ENCODE peak calls at places on chromosomes 3 and 15, in four cellular contexts. Q is colonic mucosa, R is sigmoid colon, H is adrenal gland. M is an unnamed sample. For H3K4me1, the result is how much of the 10 kb centered on the place peaks cover.

GRCh38 chr3:8497582-8497981 is 4.0 kb upstream of the LMCD1 start:
- DNase-seq in Q (no peak), R (no peak), H (no peak), M (no peak)

GRCh38 chr3:26847675-26848074 is 225.1 kb downstream of the LRRC3B start:
- DNase-seq in Q (no peak), R (no peak), H (no peak), M (no peak)

GRCh38 chr15:79058260-79058850 is 32.2 kb downstream of the RASGRF1 start:
- DNase-seq in Q (no peak), R (peak), H (no peak), M (no peak)

GRCh38 chr15:90819390-90819789 is 49.0 kb upstream of the FURIN start:
- DNase-seq in Q (peak), R (peak), H (peak), M (no peak)

GRCh38 chr15:34719051-34719882 is 35.5 kb downstream of the GJD2 start:
- DNase-seq in Q (no peak), R (no peak), H (no peak), M (no peak)

GRCh38 chr15:101159936-101160770 is 91.7 kb downstream of the CHSY1 start:
- DNase-seq in Q (no peak), R (peak), H (no peak), M (no peak)

GRCh38 chr15:86919581-86919980 is 839.9 kb downstream of the AGBL1 start:
- DNase-seq in Q (no peak), R (no peak), H (no peak), M (no peak)

GRCh38 chr15:31977812-31978662 is 52.3 kb upstream of the CHRNA7 start:
- DNase-seq in Q (peak), R (no peak), H (peak), M (peak)

GRCh38 chr3:25654576-25654975 is 10.1 kb downstream of the TOP2B start:
- DNase-seq in Q (no peak), R (no peak), H (no peak), M (no peak)

GRCh38 chr3:176167272-176167671 is 1030.0 kb downstream of the TBL1XR1 start:
- DNase-seq in Q (no peak), R (no peak), H (no peak), M (no peak)

GRCh38 chr15:73921257-73921890 is 4.9 kb upstream of the LOXL1 start:
- DNase-seq in Q (no peak), R (no peak), H (no peak), M (no peak)

GRCh38 chr3:194671511-194671899 is 486 bp downstream of the LSG1 start:
- DNase-seq in Q (no peak), R (no peak), H (no peak), M (peak)

GRCh38 chr15:70955151-70955550 is 62.5 kb downstream of the LRRC49 start:
- DNase-seq in Q (no peak), R (no peak), H (no peak), M (peak)

GRCh38 chr3:73148653-73149052 is 87.2 kb downstream of the EBLN2 start:
- DNase-seq in Q (no peak), R (no peak), H (no peak), M (no peak)

DNA sequence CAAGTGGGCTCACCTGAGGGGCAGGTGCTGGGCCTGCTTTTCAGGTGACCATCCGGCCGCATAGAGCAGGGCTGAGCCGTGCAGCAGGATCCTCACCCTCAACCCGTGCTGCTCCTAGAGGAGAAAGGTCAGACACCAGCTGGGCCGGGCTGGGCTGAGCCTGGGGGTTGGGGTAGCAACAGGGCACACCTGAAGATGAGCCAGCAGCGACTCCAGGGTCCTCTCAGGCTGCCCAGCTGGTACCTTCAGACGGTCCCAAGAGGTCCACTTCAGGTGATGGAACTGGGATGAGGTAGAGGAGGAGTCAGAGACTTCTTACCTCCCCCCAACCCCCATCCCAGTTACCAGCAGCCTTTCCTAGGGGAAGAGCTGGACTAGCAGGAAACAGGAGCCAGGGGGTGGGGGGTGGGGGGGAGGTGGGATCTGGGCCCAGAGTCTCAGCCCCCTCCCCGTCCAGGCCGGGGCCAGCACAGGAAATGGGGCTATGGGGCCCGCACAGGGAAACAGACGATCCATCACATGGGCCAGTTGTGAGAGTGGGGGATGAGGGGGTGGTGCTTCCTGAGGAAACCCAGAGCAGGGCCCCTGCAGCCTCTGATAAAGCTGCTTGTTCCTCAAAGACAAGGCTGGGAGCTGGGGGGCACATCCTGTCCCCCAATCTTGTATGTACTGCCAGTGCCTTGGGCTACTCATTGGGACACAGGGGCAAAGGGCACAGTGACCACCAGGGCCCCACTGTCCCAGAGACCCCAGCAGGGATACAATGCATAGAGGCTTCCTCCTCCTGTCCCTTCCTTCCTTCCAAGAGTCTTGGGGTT is 3.0 kb downstream of the INKA1 start:
- DNase-seq in Q (peak), R (peak), H (peak), M (peak)
- H3K4me1 ChIP-seq in Q (under half), R (under half), H (under half), M (under half)

DNA sequence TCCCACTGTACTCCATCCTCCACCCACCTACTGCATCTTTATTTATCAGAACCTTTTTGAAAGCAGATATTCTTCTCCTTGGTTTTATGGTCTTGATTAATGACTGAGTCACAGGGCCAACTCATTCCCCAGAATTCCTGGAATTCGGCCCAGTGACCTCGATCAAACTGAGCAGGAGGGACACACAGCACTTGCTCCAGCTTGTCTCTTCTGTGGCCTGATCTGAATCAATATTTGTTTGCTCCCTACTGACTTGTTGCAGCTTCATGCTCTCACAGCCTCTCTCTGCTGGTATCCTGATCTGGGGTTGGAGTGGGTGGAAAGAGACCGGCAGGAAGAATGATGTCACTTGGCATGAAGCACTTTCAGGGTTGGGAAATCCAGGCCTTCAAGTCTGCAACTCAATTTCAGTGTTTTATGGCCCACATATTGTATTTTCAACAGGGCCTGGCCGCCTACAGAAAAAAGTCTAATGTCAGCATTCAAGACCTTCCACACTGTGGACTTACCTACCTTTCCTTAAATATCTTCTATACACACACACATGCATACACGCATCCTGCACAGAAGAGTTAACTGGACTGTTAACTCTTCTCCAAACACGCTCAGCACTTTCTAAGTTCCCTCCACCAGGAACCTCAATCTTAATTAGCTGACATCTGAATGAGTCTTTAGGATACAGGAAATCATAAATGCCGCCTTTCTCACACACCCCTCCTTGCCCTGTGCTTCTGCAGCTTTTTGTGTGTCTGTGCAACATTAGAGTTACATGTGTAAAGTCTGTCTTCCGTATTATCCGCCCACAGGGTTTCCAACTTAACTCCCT is 4.6 kb downstream of the ANXA2 start:
- DNase-seq in Q (peak), R (peak), H (peak), M (no peak)
- H3K4me1 ChIP-seq in Q (under half), R (half or more), H (half or more), M (under half)

GRCh38 chr3:65953301-65953812 is 85.4 kb downstream of the MAGI1 start:
- DNase-seq in Q (peak), R (no peak), H (no peak), M (peak)

GRCh38 chr3:65951836-65952505 is 86.7 kb downstream of the MAGI1 start:
- DNase-seq in Q (no peak), R (no peak), H (no peak), M (no peak)

GRCh38 chr3:65953881-65954733 is 84.6 kb downstream of the MAGI1 start:
- DNase-seq in Q (peak), R (no peak), H (peak), M (peak)

GRCh38 chr3:65950340-65951326 is 88.1 kb downstream of the MAGI1 start:
- DNase-seq in Q (no peak), R (no peak), H (no peak), M (no peak)

GRCh38 chr3:65952842-65953241 is 85.9 kb downstream of the MAGI1 start:
- DNase-seq in Q (no peak), R (no peak), H (no peak), M (no peak)
- H3K4me1 ChIP-seq in Q (under half), R (under half), H (under half), M (under half)

GRCh38 chr15:67048281-67049279 is 16.8 kb upstream of the SMAD3 start:
- DNase-seq in Q (peak), R (peak), H (no peak), M (no peak)
- H3K4me1 ChIP-seq in Q (under half), R (under half), H (under half), M (under half)

DNA sequence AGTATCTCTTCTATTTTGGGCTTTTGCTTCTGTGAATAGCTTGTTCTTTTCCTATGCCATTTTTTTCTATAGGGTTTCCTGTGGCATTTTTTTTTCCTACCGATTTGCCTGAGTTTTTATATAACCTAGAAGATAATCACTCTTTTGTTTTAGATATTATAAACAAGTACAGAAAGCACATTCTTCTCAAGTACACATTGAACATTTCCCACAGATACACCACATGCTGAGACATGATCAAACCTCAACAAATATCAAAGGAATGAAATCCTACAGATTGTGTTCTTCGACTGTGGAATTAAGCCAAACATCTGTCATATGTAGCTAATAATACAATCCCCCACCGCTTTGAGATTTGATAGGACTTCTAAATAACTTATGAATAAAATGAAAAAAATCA is 9.1 kb upstream of the FEM1B start:
- DNase-seq in Q (no peak), R (no peak), H (no peak), M (no peak)
- H3K4me1 ChIP-seq in Q (under half), R (under half), H (under half), M (under half)

DNA sequence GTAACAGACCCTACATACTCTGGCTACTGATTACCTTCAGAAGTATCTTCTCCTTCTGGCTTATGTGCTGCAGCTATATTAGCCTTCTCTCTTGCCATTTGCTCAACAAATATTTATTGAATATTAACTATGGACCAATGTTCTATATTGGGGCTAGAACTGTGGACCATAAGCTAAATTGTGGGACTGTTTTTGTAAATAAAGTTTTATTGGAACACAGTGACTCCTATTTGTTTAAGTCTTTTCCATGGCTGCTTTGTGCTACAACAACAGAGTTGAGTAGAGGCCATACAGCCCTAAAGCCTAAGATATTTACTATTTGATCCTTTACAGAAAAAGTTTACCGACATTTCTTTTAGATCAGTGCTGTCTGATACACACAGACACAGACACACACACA is 20.3 kb upstream of the XIRP1 start:
- DNase-seq in Q (no peak), R (no peak), H (no peak), M (no peak)
- H3K4me1 ChIP-seq in Q (under half), R (under half), H (under half), M (under half)

GRCh38 chr3:50229490-50229889 is 6.5 kb upstream of the GNAI2 start:
- DNase-seq in Q (no peak), R (no peak), H (no peak), M (no peak)

GRCh38 chr3:50227390-50228183 is 8.4 kb upstream of the GNAI2 start:
- DNase-seq in Q (peak), R (peak), H (peak), M (peak)

GRCh38 chr3:50230106-50230832 is 5.7 kb upstream of the GNAI2 start:
- DNase-seq in Q (no peak), R (no peak), H (no peak), M (no peak)

GRCh38 chr3:50224639-50225038 is 11.4 kb upstream of the GNAI2 start:
- DNase-seq in Q (no peak), R (no peak), H (no peak), M (no peak)

GRCh38 chr3:50226888-50227389 is 9.1 kb upstream of the GNAI2 start:
- DNase-seq in Q (peak), R (peak), H (no peak), M (peak)
- H3K4me1 ChIP-seq in Q (under half), R (under half), H (under half), M (under half)

GRCh38 chr3:15331072-15331605 is 1.2 kb downstream of the SH3BP5 start:
- DNase-seq in Q (no peak), R (no peak), H (no peak), M (no peak)
- H3K4me1 ChIP-seq in Q (under half), R (under half), H (half or more), M (under half)

DNA sequence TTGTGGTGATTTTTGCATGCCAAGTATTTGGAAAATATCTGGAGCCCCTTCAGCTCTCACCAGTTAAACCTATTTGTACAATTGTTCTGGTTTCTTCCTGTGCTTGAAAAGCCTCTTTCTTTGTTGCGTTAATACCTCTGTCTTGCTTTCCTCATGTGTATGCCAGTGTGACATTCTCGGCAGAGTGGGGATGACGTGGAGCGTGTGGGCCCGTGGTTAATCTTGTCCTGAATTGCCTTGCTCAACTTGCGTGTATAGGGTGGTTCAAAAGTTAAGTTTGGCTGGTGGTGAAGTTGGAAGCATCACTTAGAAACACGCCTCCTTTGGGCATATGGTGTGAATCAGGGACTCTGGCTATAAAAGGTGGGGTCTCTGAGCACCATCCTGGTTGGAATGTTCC is 67.1 kb downstream of the IGF1R start:
- DNase-seq in Q (no peak), R (no peak), H (no peak), M (no peak)
- H3K4me1 ChIP-seq in Q (under half), R (half or more), H (under half), M (under half)

GRCh38 chr3:188343894-188344293 is 189.9 kb downstream of the LPP start:
- DNase-seq in Q (no peak), R (no peak), H (no peak), M (no peak)
- H3K4me1 ChIP-seq in Q (under half), R (half or more), H (under half), M (under half)